ENCODE peak calls at places on chromosomes 1 and 21, in ten cellular contexts. M, K, C, W, R, S, X, H, F and G are unnamed samples.

GRCh38 chr1:9384751-9385245 is 92.1 kb downstream of the SPSB1 start:
- DNase-seq in C (peak), W (no peak), F (no peak), S (no peak), X (no peak), R (no peak), H (no peak), M (no peak), K (peak), G (no peak)

GRCh38 chr1:29549001-29549400 is 312.7 kb downstream of the PTPRU start:
- DNase-seq in S (no peak), R (no peak), K (no peak), H (no peak), W (no peak), F (no peak), X (no peak), M (no peak), C (no peak), G (no peak)

GRCh38 chr1:227938276-227938675 is 9.5 kb downstream of the WNT9A start:
- DNase-seq in W (no peak), H (no peak), S (no peak), K (no peak), X (no peak), F (no peak), M (no peak), C (no peak), R (no peak), G (no peak)

GRCh38 chr1:209808059-209808494 is 2.1 kb upstream of the IRF6 start:
- DNase-seq in M (no peak), K (peak), R (no peak), F (peak), C (no peak), S (no peak), W (peak), H (no peak), X (no peak), G (no peak)

GRCh38 chr21:42039470-42039901 is 29.3 kb upstream of the ZBTB21 start:
- DNase-seq in X (no peak), F (no peak), K (peak), H (no peak), S (no peak), W (no peak), R (no peak), C (no peak), M (no peak), G (no peak)

GRCh38 chr1:211735208-211736170 is 60.1 kb upstream of the NEK2 start:
- DNase-seq in X (no peak), W (no peak), F (peak), R (no peak), S (no peak), H (no peak), C (peak), M (no peak), K (peak), G (peak)

GRCh38 chr1:54814148-54814498 is 13.0 kb upstream of the TTC22 start:
- DNase-seq in W (no peak), C (no peak), H (no peak), F (no peak), K (no peak), R (no peak), M (no peak), S (no peak), X (no peak), G (no peak)

GRCh38 chr1:102434421-102434820 is 437.7 kb upstream of the OLFM3 start:
- DNase-seq in M (peak), C (no peak), R (no peak), X (no peak), W (peak), H (no peak), K (no peak), F (peak), S (peak), G (no peak)

GRCh38 chr1:171434717-171435346 is 50.5 kb upstream of the PRRC2C start:
- DNase-seq in R (no peak), W (no peak), S (no peak), M (no peak), K (peak), C (no peak), H (no peak), X (no peak), F (peak), G (no peak)

GRCh38 chr1:228393268-228393699 is 13.4 kb downstream of the TRIM11 start:
- DNase-seq in F (peak), W (no peak), M (peak), X (no peak), K (peak), S (no peak), H (no peak), C (no peak), R (no peak), G (no peak)